ENCODE peak calls at places on chromosomes 11 and 22, in five cellular contexts. N is CD8-positive, alpha-beta T cell; Y is adrenal gland; Z is cardiac fibroblast; E is left ventricle myocardium inferior. L is an unnamed sample.

GRCh38 chr11:102085864-102086551 is 24.2 kb upstream of the YAP1 start:
- DNase-seq in N (no peak), Y (no peak), Z (no peak), E (no peak), L (peak)

GRCh38 chr11:126588630-126589491 is 233.4 kb downstream of the ST3GAL4 start:
- DNase-seq in N (no peak), Y (no peak), Z (no peak), E (no peak), L (no peak)

GRCh38 chr22:45425101-45425500 is 11.6 kb downstream of the RIBC2 start:
- DNase-seq in N (no peak), Y (peak), Z (peak), E (no peak), L (no peak)

GRCh38 chr11:106061936-106062591 is 15.1 kb downstream of the KBTBD3 start:
- DNase-seq in N (no peak), Y (no peak), Z (no peak), E (no peak), L (no peak)

GRCh38 chr11:1276061-1276790 is 33.2 kb downstream of the TOLLIP start:
- DNase-seq in N (no peak), Y (no peak), Z (no peak), E (peak), L (no peak)

GRCh38 chr22:37337204-37337943 is 55.1 kb downstream of the CYTH4 start:
- DNase-seq in N (no peak), Y (no peak), Z (peak), E (no peak), L (peak)

GRCh38 chr11:118435233-118435892 is 929 bp upstream of the KMT2A start:
- DNase-seq in N (peak), Y (peak), Z (peak), E (peak), L (peak)

GRCh38 chr22:44735518-44736428 is 16.6 kb upstream of the ARHGAP8 start:
- DNase-seq in N (peak), Y (peak), Z (peak), E (peak), L (peak)

GRCh38 chr11:57310630-57311086 is 14.1 kb downstream of the TNKS1BP1 start:
- DNase-seq in N (no peak), Y (peak), Z (peak), E (no peak), L (no peak)

GRCh38 chr11:45269678-45270077 is 16.5 kb downstream of the SYT13 start:
- DNase-seq in N (no peak), Y (no peak), Z (no peak), E (no peak), L (no peak)

GRCh38 chr11:62957147-62957546 is 27.6 kb downstream of the SLC22A6 start:
- DNase-seq in N (no peak), Y (no peak), Z (no peak), E (no peak), L (no peak)

GRCh38 chr11:9906043-9906791 is 242.3 kb downstream of the SWAP70 start:
- DNase-seq in N (no peak), Y (no peak), Z (peak), E (no peak), L (peak)

GRCh38 chr22:25488244-25489020 is 76.0 kb upstream of the GRK3 start:
- DNase-seq in N (no peak), Y (peak), Z (peak), E (peak), L (peak)

GRCh38 chr22:24434472-24435322 is 7.3 kb downstream of the ADORA2A start:
- DNase-seq in N (peak), Y (peak), Z (peak), E (no peak), L (no peak)

GRCh38 chr11:132746305-132746704 is 786.0 kb downstream of the OPCML start:
- DNase-seq in N (no peak), Y (no peak), Z (no peak), E (no peak), L (no peak)

GRCh38 chr11:114137838-114138237 is 78.3 kb downstream of the ZBTB16 start:
- DNase-seq in N (no peak), Y (no peak), Z (no peak), E (peak), L (no peak)

GRCh38 chr11:57476223-57476882 is 16.0 kb downstream of the RTN4RL2 start:
- DNase-seq in N (no peak), Y (no peak), Z (no peak), E (peak), L (no peak)

GRCh38 chr11:59756845-59757244 is 1.7 kb downstream of the STX3 start:
- DNase-seq in N (no peak), Y (peak), Z (no peak), E (no peak), L (peak)

GRCh38 chr11:113296447-113297205 is 17.8 kb upstream of the TTC12 start:
- DNase-seq in N (no peak), Y (no peak), Z (no peak), E (no peak), L (no peak)

GRCh38 chr11:27795955-27796861 is 96.0 kb upstream of the BDNF start:
- DNase-seq in N (no peak), Y (no peak), Z (no peak), E (peak), L (peak)

GRCh38 chr22:23783496-23784167 is 3.1 kb upstream of the SMARCB1 start:
- DNase-seq in N (no peak), Y (no peak), Z (no peak), E (no peak), L (no peak)

GRCh38 chr11:10051868-10052586 is 242.0 kb downstream of the SBF2 start:
- DNase-seq in N (no peak), Y (no peak), Z (no peak), E (no peak), L (peak)

GRCh38 chr22:46511391-46512370 is 25.7 kb downstream of the CELSR1 start:
- DNase-seq in N (no peak), Y (no peak), Z (peak), E (no peak), L (no peak)

GRCh38 chr11:83282084-83282716 is 4.0 kb downstream of the CCDC90B start:
- DNase-seq in N (no peak), Y (no peak), Z (no peak), E (no peak), L (no peak)

GRCh38 chr22:22037740-22038139 is 55.2 kb upstream of the TOP3B start:
- DNase-seq in N (no peak), Y (no peak), Z (peak), E (no peak), L (peak)

GRCh38 chr11:111019931-111020381 is 225.6 kb upstream of the POU2AF2 start:
- DNase-seq in N (no peak), Y (no peak), Z (peak), E (no peak), L (peak)

GRCh38 chr22:28015676-28016601 is 96.9 kb upstream of the PITPNB start:
- DNase-seq in N (no peak), Y (no peak), Z (peak), E (peak), L (no peak)

GRCh38 chr11:122343247-122343646 is 227.2 kb upstream of the BLID start:
- DNase-seq in N (no peak), Y (no peak), Z (peak), E (no peak), L (peak)

GRCh38 chr11:132177106-132177505 is 806.7 kb downstream of the NTM start:
- DNase-seq in N (no peak), Y (no peak), Z (peak), E (no peak), L (peak)

GRCh38 chr22:46758867-46759290 is 3.6 kb upstream of the TBC1D22A start:
- DNase-seq in N (peak), Y (peak), Z (peak), E (no peak), L (peak)

GRCh38 chr22:43081968-43082367 is 7.2 kb downstream of the TTLL1 start:
- DNase-seq in N (no peak), Y (no peak), Z (peak), E (no peak), L (no peak)

GRCh38 chr11:6481924-6482275 is 599 bp downstream of the TIMM10B start:
- DNase-seq in N (no peak), Y (no peak), Z (no peak), E (no peak), L (no peak)

GRCh38 chr22:20553947-20554741 is 46.7 kb downstream of the MED15 start:
- DNase-seq in N (no peak), Y (no peak), Z (no peak), E (no peak), L (no peak)

GRCh38 chr11:76783294-76783900 is at the start of gene TSKU:
- DNase-seq in N (no peak), Y (no peak), Z (no peak), E (no peak), L (peak)

GRCh38 chr11:64234840-64235379 is 526 bp downstream of the VEGFB start:
- DNase-seq in N (peak), Y (no peak), Z (no peak), E (peak), L (no peak)

GRCh38 chr22:47061226-47061625 is 298.8 kb downstream of the TBC1D22A start:
- DNase-seq in N (no peak), Y (no peak), Z (no peak), E (peak), L (no peak)

GRCh38 chr11:65169164-65169641 is 830 bp upstream of the SPDYC start:
- DNase-seq in N (no peak), Y (no peak), Z (peak), E (no peak), L (peak)

GRCh38 chr11:94883878-94884277 is 89.5 kb downstream of the CWC15 start:
- DNase-seq in N (no peak), Y (no peak), Z (no peak), E (no peak), L (no peak)

DNA sequence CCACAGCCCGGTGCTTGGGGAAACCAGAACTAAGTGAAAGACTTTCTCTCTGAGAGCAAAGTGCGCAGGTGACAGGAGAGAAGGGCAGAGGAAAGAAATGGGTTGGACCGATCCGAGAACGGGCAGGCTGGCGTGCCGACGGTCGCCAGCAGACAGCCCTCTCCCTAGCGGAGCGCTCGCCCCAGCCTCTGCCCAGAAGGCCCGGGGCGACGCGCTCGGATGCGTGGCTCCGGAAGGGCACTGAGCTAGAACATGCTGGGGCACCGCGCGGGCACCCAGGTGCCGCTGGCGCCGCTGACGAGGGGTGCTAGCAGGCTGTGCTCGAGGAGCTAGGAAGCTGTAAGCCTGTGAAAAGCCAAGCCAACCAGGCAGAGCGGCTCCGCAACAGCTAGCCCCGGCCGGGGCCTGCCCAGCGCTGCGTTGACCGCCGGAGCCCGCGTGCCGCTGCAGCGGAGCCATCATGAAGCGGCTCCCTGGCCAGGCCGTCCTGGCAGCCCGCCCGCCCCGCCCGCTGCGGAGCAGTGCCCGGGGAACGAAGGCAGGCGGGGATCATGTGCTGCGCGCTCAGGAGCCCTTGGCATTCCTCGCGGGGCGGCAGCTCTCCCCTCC is 22.1 kb upstream of the RRAS2 start:
- DNase-seq in N (peak), Y (peak), Z (peak), E (peak), L (peak)
- TF ChIP-seq CTCF in N (no peak), Y (no peak), Z (no peak), E (no peak), L (no peak)

DNA sequence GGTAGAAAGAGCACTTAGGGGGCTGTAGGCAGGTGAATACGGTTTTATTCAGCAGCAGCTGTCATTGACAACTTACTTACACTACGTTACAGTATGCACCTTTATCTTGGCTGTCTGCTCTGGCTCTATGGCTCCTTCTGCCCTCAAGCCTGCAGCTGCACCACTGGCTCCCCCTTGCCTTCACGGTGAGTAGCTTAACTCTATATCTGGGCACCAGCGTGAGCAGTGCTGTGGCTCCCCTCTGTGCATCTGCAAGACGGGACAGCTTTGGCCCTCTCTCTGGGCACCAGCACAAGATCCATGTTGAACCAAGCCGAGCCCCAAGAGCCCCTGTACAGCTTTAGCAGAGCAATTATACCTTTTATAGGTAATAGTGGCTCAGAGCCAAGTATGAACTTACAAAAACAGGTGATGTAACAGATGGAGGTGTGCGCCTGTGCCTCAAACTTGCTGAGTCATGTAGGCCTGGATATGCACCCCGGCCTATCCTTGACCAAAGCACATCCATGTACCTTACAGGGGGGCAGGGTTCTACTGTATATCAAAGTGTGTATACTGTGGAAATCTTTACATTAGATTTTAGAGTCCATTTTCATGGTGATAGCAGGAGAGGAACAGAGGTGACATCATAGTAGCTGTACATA is 96.9 kb upstream of the CTSC start:
- DNase-seq in N (no peak), Y (no peak), Z (no peak), E (no peak), L (no peak)
- H3K4me3 ChIP-seq in N (no peak), Y (no peak), Z (no peak), E (no peak), L (no peak)

DNA sequence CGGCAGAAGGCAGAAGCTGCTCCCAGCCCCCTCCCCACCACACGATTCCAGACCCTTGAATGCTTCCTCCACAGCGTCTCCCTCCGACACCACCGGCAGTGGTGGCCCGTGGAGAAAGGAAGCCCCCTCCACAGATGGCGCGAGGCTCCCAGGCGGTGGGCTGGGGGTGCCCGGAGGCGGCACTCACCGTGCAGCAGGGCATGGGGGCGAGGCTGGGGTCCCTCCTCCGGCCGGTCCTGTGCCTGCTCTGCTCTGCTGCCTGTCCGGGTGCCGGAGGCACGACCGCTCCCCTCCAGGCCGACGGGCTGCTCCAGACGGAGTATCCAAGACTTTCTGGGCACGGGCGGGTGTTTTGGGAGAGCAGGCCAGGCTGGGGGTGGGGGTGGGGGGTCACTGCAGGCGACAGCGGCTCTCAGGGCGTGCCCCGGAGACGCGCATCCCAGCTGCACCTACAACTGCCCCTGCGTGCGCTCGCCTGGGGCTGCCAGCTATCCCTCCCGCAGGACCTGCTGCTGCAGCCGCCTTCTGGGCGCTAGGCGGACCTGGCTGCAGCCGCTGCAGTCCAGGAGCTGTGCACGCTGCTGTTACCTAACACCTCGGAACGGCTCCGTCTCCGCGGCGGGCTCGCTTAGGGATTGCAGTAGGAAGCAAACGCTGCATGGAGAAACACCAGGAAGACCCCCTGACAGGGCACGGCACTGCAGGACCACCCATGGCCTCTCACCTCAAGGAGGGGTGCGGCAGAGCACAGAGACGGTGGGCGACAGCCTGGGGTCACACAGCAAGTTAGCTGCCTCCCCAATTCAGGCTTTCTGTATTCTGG is 15.2 kb downstream of the MRGPRG start:
- DNase-seq in N (no peak), Y (no peak), Z (peak), E (peak), L (no peak)
- TF ChIP-seq CTCF in N (no peak), Y (no peak), Z (no peak), E (peak), L (no peak)

GRCh38 chr22:50305658-50306566 is 1.5 kb downstream of the PLXNB2 start:
- DNase-seq in N (no peak), Y (peak), Z (peak), E (peak), L (peak)

GRCh38 chr22:50305393-50305657 is 2.1 kb downstream of the PLXNB2 start:
- DNase-seq in N (no peak), Y (no peak), Z (no peak), E (no peak), L (no peak)

GRCh38 chr22:50303515-50303847 is 4.0 kb downstream of the PLXNB2 start:
- DNase-seq in N (no peak), Y (no peak), Z (no peak), E (no peak), L (no peak)

GRCh38 chr22:50303848-50304527 is 3.5 kb downstream of the PLXNB2 start:
- DNase-seq in N (no peak), Y (peak), Z (no peak), E (no peak), L (no peak)

GRCh38 chr22:50304528-50305392 is 2.7 kb downstream of the PLXNB2 start:
- DNase-seq in N (no peak), Y (peak), Z (peak), E (no peak), L (peak)
- H3K4me3 ChIP-seq in N (no peak), Y (no peak), Z (peak), E (peak), L (peak)

DNA sequence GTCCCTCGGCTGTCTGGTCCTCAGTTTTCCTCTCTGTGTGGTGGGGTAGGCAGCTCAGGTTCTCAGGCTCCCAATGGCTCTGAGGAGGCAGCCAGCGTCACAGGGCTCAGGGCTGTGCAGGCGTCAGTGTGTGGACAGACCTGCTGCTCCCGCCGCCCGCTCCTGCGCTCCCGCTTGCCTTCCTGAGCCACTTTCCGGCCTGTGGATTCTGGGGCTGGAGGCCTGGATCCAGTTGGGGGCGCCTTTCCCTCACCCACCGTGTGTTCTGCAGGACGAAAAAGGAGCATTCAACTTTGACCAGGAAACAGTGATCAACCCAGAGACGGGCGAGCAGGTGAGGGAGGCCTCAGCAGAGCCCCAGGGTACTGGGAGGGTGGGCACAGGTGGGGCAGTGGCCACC is 14.7 kb downstream of the DPP3 start:
- DNase-seq in N (no peak), Y (no peak), Z (no peak), E (no peak), L (no peak)
- TF ChIP-seq CTCF in N (no peak), Y (no peak), Z (no peak), E (no peak), L (no peak)

GRCh38 chr11:72241290-72241781 is 2.6 kb downstream of the PHOX2A start:
- DNase-seq in N (no peak), Y (peak), Z (no peak), E (no peak), L (no peak)

GRCh38 chr11:72239296-72239848 is 4.6 kb downstream of the PHOX2A start:
- DNase-seq in N (no peak), Y (peak), Z (peak), E (peak), L (peak)

GRCh38 chr11:72238492-72239295 is 5.3 kb downstream of the PHOX2A start:
- DNase-seq in N (no peak), Y (no peak), Z (no peak), E (no peak), L (no peak)

GRCh38 chr11:72240461-72241289 is 3.3 kb downstream of the PHOX2A start:
- DNase-seq in N (no peak), Y (no peak), Z (no peak), E (no peak), L (no peak)

GRCh38 chr11:72239849-72240460 is 4.0 kb downstream of the PHOX2A start:
- DNase-seq in N (no peak), Y (peak), Z (peak), E (peak), L (no peak)
- H3K4me3 ChIP-seq in N (no peak), Y (no peak), Z (peak), E (peak), L (no peak)

L was measured in astrocyte of the spinal cord.